ENCODE peak calls at places on chromosomes 7 and 10, in eight cellular contexts. V, C, I, A, E, H, X and J are unnamed samples.

GRCh38 chr10:63491558-63492316 is 26.0 kb upstream of the JMJD1C start:
- DNase-seq in V (no peak), C (peak), I (no peak), A (peak), E (no peak), H (peak), X (peak), J (peak)

GRCh38 chr10:95646160-95646559 is 10.4 kb downstream of the ALDH18A1 start:
- DNase-seq in V (no peak), C (no peak), I (peak), A (no peak), E (no peak), H (no peak), X (no peak), J (no peak)

GRCh38 chr7:110948280-110948679 is 142.6 kb upstream of the LRRN3 start:
- DNase-seq in V (no peak), C (no peak), I (no peak), A (no peak), E (no peak), H (no peak), X (no peak), J (no peak)

GRCh38 chr7:1818581-1819200 is 148.6 kb downstream of the ELFN1 start:
- DNase-seq in V (peak), C (no peak), I (no peak), A (no peak), E (no peak), H (no peak), X (no peak), J (no peak)

GRCh38 chr7:47285860-47286491 is 295.9 kb downstream of the TNS3 start:
- DNase-seq in V (no peak), C (peak), I (no peak), A (no peak), E (no peak), H (peak), X (peak), J (peak)

GRCh38 chr10:4780782-4781181 is 45.2 kb upstream of the AKR1E2 start:
- DNase-seq in V (no peak), C (peak), I (no peak), A (no peak), E (no peak), H (peak), X (peak), J (peak)

GRCh38 chr10:6022693-6023092 is 39.5 kb downstream of the IL2RA start:
- DNase-seq in V (no peak), C (no peak), I (no peak), A (no peak), E (no peak), H (no peak), X (no peak), J (peak)

GRCh38 chr7:141193066-141193465 is 119.2 kb downstream of the TMEM178B start:
- DNase-seq in V (no peak), C (peak), I (no peak), A (no peak), E (no peak), H (no peak), X (no peak), J (no peak)

GRCh38 chr10:6755891-6756460 is 175.9 kb upstream of the PRKCQ start:
- DNase-seq in V (no peak), C (no peak), I (no peak), A (no peak), E (no peak), H (no peak), X (peak), J (peak)

GRCh38 chr10:35336921-35337741 is 822 bp downstream of the CCNY start:
- DNase-seq in V (peak), C (peak), I (peak), A (peak), E (peak), H (no peak), X (peak), J (peak)

GRCh38 chr7:29641651-29642050 is 78.0 kb downstream of the PRR15 start:
- DNase-seq in V (no peak), C (no peak), I (no peak), A (no peak), E (no peak), H (no peak), X (peak), J (peak)

GRCh38 chr7:48089415-48089975 is 430 bp downstream of the UPP1 start:
- DNase-seq in V (peak), C (peak), I (peak), A (no peak), E (no peak), H (no peak), X (no peak), J (peak)

GRCh38 chr10:77578583-77579227 is 58.9 kb downstream of the KCNMA1 start:
- DNase-seq in V (no peak), C (no peak), I (no peak), A (no peak), E (no peak), H (peak), X (peak), J (no peak)

GRCh38 chr7:5143106-5143505 is 46.9 kb upstream of the WIPI2 start:
- DNase-seq in V (no peak), C (no peak), I (no peak), A (no peak), E (peak), H (no peak), X (no peak), J (no peak)

GRCh38 chr7:42014625-42015412 is 222.2 kb downstream of the GLI3 start:
- DNase-seq in V (peak), C (peak), I (peak), A (no peak), E (no peak), H (peak), X (no peak), J (peak)

GRCh38 chr10:102342462-102342861 is 53.0 kb upstream of the NFKB2 start:
- DNase-seq in V (peak), C (peak), I (no peak), A (no peak), E (no peak), H (no peak), X (peak), J (peak)

GRCh38 chr7:25950488-25951413 is 201.2 kb upstream of the NFE2L3 start:
- DNase-seq in V (peak), C (peak), I (peak), A (peak), E (peak), H (peak), X (peak), J (peak)

GRCh38 chr7:151135866-151136514 is 31.5 kb downstream of the GBX1 start:
- DNase-seq in V (peak), C (no peak), I (no peak), A (peak), E (no peak), H (no peak), X (no peak), J (no peak)

GRCh38 chr7:85612514-85612913 is 425.7 kb upstream of the SEMA3D start:
- DNase-seq in V (no peak), C (no peak), I (no peak), A (no peak), E (no peak), H (no peak), X (no peak), J (no peak)

GRCh38 chr10:89556590-89556989 is 21.2 kb upstream of the SLC16A12 start:
- DNase-seq in V (no peak), C (no peak), I (no peak), A (no peak), E (no peak), H (peak), X (no peak), J (no peak)

GRCh38 chr7:108307246-108307982 is 148.8 kb downstream of the NRCAM start:
- DNase-seq in V (no peak), C (no peak), I (no peak), A (no peak), E (no peak), H (no peak), X (no peak), J (no peak)

GRCh38 chr7:7176421-7177043 is 5.8 kb upstream of the C1GALT1 start:
- DNase-seq in V (no peak), C (peak), I (peak), A (no peak), E (no peak), H (peak), X (peak), J (peak)

GRCh38 chr7:157413881-157414701 is 77.3 kb downstream of the DNAJB6 start:
- DNase-seq in V (peak), C (no peak), I (no peak), A (no peak), E (no peak), H (no peak), X (no peak), J (no peak)

GRCh38 chr7:22944506-22944905 is 69.4 kb downstream of the HYCC1 start:
- DNase-seq in V (no peak), C (no peak), I (no peak), A (no peak), E (no peak), H (peak), X (no peak), J (peak)

GRCh38 chr10:14774797-14775196 is at the start of gene FAM107B:
- DNase-seq in V (no peak), C (no peak), I (no peak), A (no peak), E (no peak), H (no peak), X (no peak), J (no peak)

GRCh38 chr10:77493851-77494788 is 143.5 kb downstream of the KCNMA1 start:
- DNase-seq in V (peak), C (peak), I (no peak), A (no peak), E (no peak), H (peak), X (peak), J (peak)

GRCh38 chr7:56115852-56116538 is at the start of gene NUPR2:
- DNase-seq in V (no peak), C (no peak), I (no peak), A (no peak), E (no peak), H (no peak), X (no peak), J (no peak)

GRCh38 chr7:129781856-129782256 is 170.3 kb downstream of the NRF1 start:
- DNase-seq in V (peak), C (no peak), I (no peak), A (no peak), E (no peak), H (no peak), X (no peak), J (no peak)

GRCh38 chr7:129780257-129781127 is 169.0 kb downstream of the NRF1 start:
- DNase-seq in V (peak), C (peak), I (peak), A (no peak), E (peak), H (no peak), X (no peak), J (no peak)

GRCh38 chr7:129779602-129780256 is 168.2 kb downstream of the NRF1 start:
- DNase-seq in V (peak), C (no peak), I (peak), A (no peak), E (no peak), H (no peak), X (no peak), J (no peak)

GRCh38 chr7:129782257-129783096 is 170.3 kb downstream of the UBE2H start:
- DNase-seq in V (peak), C (no peak), I (no peak), A (no peak), E (no peak), H (no peak), X (no peak), J (no peak)

GRCh38 chr7:129781128-129781855 is 169.8 kb downstream of the NRF1 start:
- DNase-seq in V (peak), C (no peak), I (no peak), A (no peak), E (no peak), H (no peak), X (no peak), J (no peak)
- H3K4me3 ChIP-seq in V (peak), C (no peak), I (peak), A (no peak), E (peak), H (no peak), X (no peak), J (no peak)

GRCh38 chr10:86363184-86363832 is 3.3 kb downstream of the GRID1 start:
- DNase-seq in V (peak), C (peak), I (peak), A (no peak), E (no peak), H (no peak), X (no peak), J (no peak)

GRCh38 chr10:86365346-86366032 is 1.1 kb downstream of the GRID1 start:
- DNase-seq in V (peak), C (no peak), I (peak), A (no peak), E (no peak), H (no peak), X (no peak), J (no peak)

GRCh38 chr10:86363833-86364511 is 2.6 kb downstream of the GRID1 start:
- DNase-seq in V (no peak), C (no peak), I (peak), A (no peak), E (no peak), H (no peak), X (no peak), J (no peak)

GRCh38 chr10:86366033-86366901 is at the start of gene GRID1:
- DNase-seq in V (peak), C (peak), I (peak), A (peak), E (no peak), H (no peak), X (no peak), J (peak)

DNA sequence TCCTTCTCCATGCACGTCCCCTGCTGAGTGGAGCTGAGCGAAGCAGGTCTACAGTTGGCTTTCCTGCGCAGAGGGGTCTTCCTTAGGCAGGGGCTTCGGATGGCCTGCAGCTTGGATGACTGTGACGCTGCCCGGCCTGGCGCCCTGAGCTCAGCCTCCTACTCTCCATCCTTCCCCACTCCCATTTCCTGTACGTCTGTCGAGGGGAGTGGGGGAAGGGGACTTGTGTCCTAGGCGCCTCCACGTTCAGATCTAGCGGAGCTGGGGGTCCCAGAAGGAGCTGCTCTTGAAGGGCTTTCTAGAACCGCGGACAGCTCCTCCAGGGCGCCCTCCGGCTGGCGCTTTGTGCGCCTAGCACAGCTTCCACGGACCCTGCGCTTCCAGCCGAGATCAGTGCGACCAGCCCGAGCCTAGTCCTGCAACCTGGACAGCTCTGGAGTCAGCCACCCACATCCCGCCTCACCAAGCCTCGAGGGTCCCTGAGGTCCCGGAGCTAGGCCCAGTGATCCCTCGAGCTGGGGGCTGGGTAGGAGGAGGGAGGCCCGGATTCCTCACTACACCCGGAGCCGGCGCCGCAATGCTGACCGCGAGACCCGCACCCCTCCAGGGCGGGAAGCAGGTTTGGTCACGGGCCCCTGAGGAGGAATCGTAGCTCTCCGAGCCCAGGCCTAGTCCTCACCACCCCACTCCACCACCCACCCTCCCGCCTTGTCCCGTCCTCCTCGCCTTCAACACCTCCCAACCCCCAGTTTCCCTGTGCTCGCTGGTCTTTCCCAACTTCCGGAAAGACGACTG is 1.8 kb downstream of the GRID1 start:
- DNase-seq in V (peak), C (peak), I (peak), A (no peak), E (no peak), H (no peak), X (no peak), J (no peak)
- H3K4me3 ChIP-seq in V (peak), C (no peak), I (peak), A (peak), E (no peak), H (no peak), X (no peak), J (no peak)

GRCh38 chr10:31366703-31367102 is 47.7 kb downstream of the ZEB1 start:
- DNase-seq in V (no peak), C (no peak), I (no peak), A (no peak), E (no peak), H (no peak), X (no peak), J (no peak)
- H3K4me3 ChIP-seq in V (no peak), C (no peak), I (no peak), A (no peak), E (no peak), H (no peak), X (no peak), J (no peak)

GRCh38 chr10:70492786-70493659 is 14.5 kb downstream of the PALD1 start:
- DNase-seq in V (no peak), C (no peak), I (peak), A (no peak), E (no peak), H (no peak), X (peak), J (peak)
- H3K4me3 ChIP-seq in V (no peak), C (no peak), I (no peak), A (no peak), E (no peak), H (no peak), X (no peak), J (no peak)

GRCh38 chr10:75430000-75430763 is 1.2 kb upstream of the LRMDA start:
- DNase-seq in V (peak), C (peak), I (peak), A (no peak), E (no peak), H (peak), X (no peak), J (peak)
- H3K4me3 ChIP-seq in V (no peak), C (no peak), I (no peak), A (no peak), E (no peak), H (no peak), X (no peak), J (no peak)

DNA sequence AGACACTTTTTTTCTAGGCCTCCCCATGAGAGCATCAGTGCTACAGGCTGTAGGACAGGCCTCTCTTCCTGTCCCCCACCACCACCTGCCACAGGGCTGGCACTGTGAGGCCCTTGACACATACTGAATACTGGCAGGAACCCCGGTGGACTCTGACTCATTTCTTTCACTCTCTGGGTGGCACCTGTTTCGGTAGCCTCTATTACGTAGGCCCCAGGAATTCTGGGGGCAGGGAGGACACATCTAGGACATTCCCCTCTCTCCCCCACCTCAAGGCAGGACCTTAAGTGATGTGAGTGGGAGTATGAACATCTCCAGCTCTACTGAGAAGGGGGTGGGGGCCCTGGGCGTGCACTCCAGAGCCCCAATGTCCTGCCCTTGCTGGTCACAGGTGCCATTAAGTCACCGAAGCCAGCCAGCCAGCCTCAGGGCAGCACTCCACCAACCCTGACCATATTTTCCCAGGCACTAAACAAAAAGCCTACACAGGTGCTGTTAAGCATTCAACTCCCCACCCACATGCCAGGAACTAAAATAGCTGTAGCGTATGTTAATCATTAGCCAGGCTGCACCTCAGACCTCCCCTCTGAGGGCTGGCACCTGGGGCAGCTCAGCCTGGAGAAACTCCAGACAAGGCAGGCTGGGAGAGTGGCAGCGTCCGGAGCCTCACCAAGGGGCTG is 8.9 kb downstream of the ANXA11 start:
- DNase-seq in V (peak), C (no peak), I (peak), A (no peak), E (peak), H (peak), X (peak), J (no peak)
- H3K4me3 ChIP-seq in V (no peak), C (no peak), I (peak), A (no peak), E (peak), H (no peak), X (no peak), J (no peak)

DNA sequence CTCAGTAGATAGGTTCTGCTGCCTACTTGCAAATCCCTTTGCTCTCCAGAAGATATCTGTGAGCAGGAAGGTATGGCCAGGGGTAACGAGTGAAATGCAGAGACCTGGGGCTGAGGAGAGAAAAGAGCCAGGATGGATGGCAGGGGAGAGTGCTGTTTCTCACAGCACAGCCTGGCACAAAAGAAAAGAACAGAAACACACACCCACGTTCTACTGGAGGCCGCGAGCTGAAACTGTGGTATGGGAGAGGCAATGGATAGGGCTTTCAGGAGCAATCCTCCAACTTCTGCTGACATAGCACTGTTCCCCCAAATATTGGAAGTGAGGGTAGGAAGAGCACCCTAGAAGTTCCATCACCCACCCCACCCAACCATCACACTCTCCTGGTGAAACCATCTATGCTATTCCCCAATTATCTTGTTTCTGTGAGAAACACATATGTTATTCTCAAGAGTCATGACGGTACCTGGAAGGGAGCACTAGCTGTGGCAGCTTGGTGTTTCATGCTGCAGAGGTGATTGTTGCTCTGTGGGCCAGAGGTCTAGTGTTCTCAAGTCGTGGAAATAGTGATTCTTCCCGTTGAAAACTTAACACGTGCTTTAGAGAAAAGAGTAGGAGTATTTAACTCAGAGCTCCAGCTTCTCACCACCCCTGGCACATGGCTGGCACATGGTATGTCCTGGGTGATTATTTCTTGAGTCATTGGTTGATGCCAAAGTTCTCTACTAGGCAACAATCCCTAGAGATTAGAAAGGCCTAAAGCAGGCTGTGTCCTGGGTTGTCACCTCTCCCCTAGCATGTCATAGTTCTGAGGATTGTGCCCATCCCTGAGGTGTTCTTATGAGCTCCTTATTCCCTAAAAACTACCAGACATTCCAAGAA is 198.3 kb downstream of the PLXNA4 start:
- DNase-seq in V (no peak), C (no peak), I (peak), A (no peak), E (no peak), H (no peak), X (no peak), J (no peak)
- H3K4me3 ChIP-seq in V (no peak), C (no peak), I (no peak), A (no peak), E (no peak), H (no peak), X (no peak), J (no peak)